ENCODE peak calls at places on chromosomes 11 and 22, in five cellular contexts. O is T47D, U is NCI-H345, C is heart right ventricle, J is AG04449. P is an unnamed sample.

GRCh38 chr22:20095521-20095920 is 15.5 kb downstream of the DGCR8 start:
- DNase-seq in O (no peak), U (no peak), C (no peak), J (no peak), P (no peak)

GRCh38 chr11:111344032-111344431 is 35.0 kb downstream of the POU2AF1 start:
- DNase-seq in O (peak), U (no peak), C (no peak), J (no peak), P (no peak)

GRCh38 chr22:50674606-50675552 is 2.3 kb downstream of the SHANK3 start:
- DNase-seq in O (peak), U (peak), C (no peak), J (no peak), P (peak)

GRCh38 chr11:61153593-61154090 is 7.6 kb downstream of the VPS37C start:
- DNase-seq in O (no peak), U (no peak), C (no peak), J (no peak), P (no peak)

GRCh38 chr11:134647066-134647746 is 235.2 kb upstream of the B3GAT1 start:
- DNase-seq in O (no peak), U (no peak), C (no peak), J (no peak), P (no peak)

GRCh38 chr11:128417607-128418324 is 169.6 kb downstream of the ETS1 start:
- DNase-seq in O (no peak), U (no peak), C (peak), J (peak), P (no peak)

GRCh38 chr11:57180141-57180561 is 1.6 kb upstream of the LRRC55 start:
- DNase-seq in O (no peak), U (no peak), C (no peak), J (no peak), P (no peak)

GRCh38 chr11:65844231-65844872 is 10.6 kb downstream of the SNX32 start:
- DNase-seq in O (no peak), U (no peak), C (no peak), J (no peak), P (peak)

GRCh38 chr11:131867457-131868257 is 497.2 kb downstream of the NTM start:
- DNase-seq in O (peak), U (peak), C (peak), J (peak), P (peak)

GRCh38 chr22:42928969-42929837 is 72.1 kb upstream of the ARFGAP3 start:
- DNase-seq in O (no peak), U (no peak), C (no peak), J (no peak), P (peak)

GRCh38 chr22:49929553-49929979 is 11.1 kb downstream of the CRELD2 start:
- DNase-seq in O (peak), U (peak), C (no peak), J (no peak), P (no peak)

GRCh38 chr22:38238519-38239051 is 34.2 kb downstream of the TMEM184B start:
- DNase-seq in O (no peak), U (no peak), C (no peak), J (peak), P (no peak)

GRCh38 chr11:1125803-1126202 is 31.9 kb upstream of the MUC5AC start:
- DNase-seq in O (no peak), U (no peak), C (no peak), J (no peak), P (no peak)

GRCh38 chr11:59247535-59248227 is 35.0 kb upstream of the MPEG1 start:
- DNase-seq in O (no peak), U (no peak), C (peak), J (no peak), P (no peak)

GRCh38 chr22:44615146-44615545 is 86.9 kb upstream of the PRR5 start:
- DNase-seq in O (no peak), U (no peak), C (no peak), J (no peak), P (no peak)

GRCh38 chr11:94586978-94587377 is 19.8 kb downstream of the PIWIL4 start:
- DNase-seq in O (peak), U (no peak), C (no peak), J (no peak), P (no peak)

GRCh38 chr11:119375629-119376196 is 5.8 kb downstream of the USP2 start:
- DNase-seq in O (no peak), U (no peak), C (peak), J (no peak), P (peak)